ENCODE peak calls at places on chromosomes 6 and 20, in ten cellular contexts. V, Z, A, W, C, E, J, L, H and F are unnamed samples.

GRCh38 chr20:47311967-47312681 is 44.4 kb downstream of the ZMYND8 start:
- DNase-seq in C (peak), J (no peak), H (no peak), L (no peak), V (no peak), A (no peak), Z (no peak), E (no peak), W (no peak), F (no peak)

GRCh38 chr6:160077526-160077925 is 44.1 kb upstream of the SLC22A1 start:
- DNase-seq in C (no peak), L (no peak), A (no peak), E (no peak), J (peak), H (no peak), Z (no peak), V (no peak), W (no peak), F (no peak)

GRCh38 chr6:113414511-113414910 is 442.6 kb upstream of the MARCKS start:
- DNase-seq in J (peak), W (no peak), C (no peak), H (peak), V (no peak), Z (peak), L (no peak), A (no peak), E (no peak), F (peak)

GRCh38 chr6:3628143-3628840 is 123.2 kb downstream of the PXDC1 start:
- DNase-seq in W (no peak), Z (no peak), L (peak), J (no peak), V (no peak), E (peak), C (no peak), A (no peak), H (no peak), F (no peak)

GRCh38 chr6:160891690-160892089 is 99.9 kb upstream of the MAP3K4 start:
- DNase-seq in L (no peak), W (no peak), Z (no peak), E (no peak), H (no peak), J (peak), A (no peak), V (no peak), C (no peak), F (no peak)

GRCh38 chr6:35170166-35170565 is 29.0 kb upstream of the TCP11 start:
- DNase-seq in W (no peak), Z (no peak), A (no peak), H (no peak), L (no peak), J (peak), C (no peak), E (no peak), V (no peak), F (no peak)

GRCh38 chr6:21769405-21769851 is 175.9 kb downstream of the SOX4 start:
- DNase-seq in Z (no peak), V (no peak), W (no peak), H (no peak), J (peak), A (no peak), C (no peak), E (no peak), L (no peak), F (no peak)

GRCh38 chr6:25153079-25153478 is 126.1 kb upstream of the CARMIL1 start:
- DNase-seq in E (no peak), C (no peak), J (no peak), A (no peak), Z (no peak), V (no peak), L (no peak), H (no peak), W (no peak), F (no peak)

GRCh38 chr20:25277051-25277801 is 29.3 kb downstream of the PYGB start:
- DNase-seq in H (no peak), J (no peak), E (no peak), V (no peak), C (peak), Z (peak), A (no peak), L (peak), W (peak), F (no peak)

GRCh38 chr6:170130201-170130621 is 160.7 kb downstream of the DLL1 start:
- DNase-seq in J (no peak), E (no peak), Z (no peak), V (no peak), L (peak), H (no peak), W (peak), C (peak), A (no peak), F (no peak)

GRCh38 chr20:34240121-34240520 is 1.1 kb upstream of the ASIP start:
- DNase-seq in W (no peak), H (no peak), C (no peak), L (no peak), V (no peak), E (no peak), A (no peak), J (no peak), Z (no peak), F (no peak)

GRCh38 chr6:125781307-125781868 is 9.4 kb upstream of the NCOA7 start:
- DNase-seq in V (no peak), H (peak), C (no peak), J (peak), Z (peak), L (no peak), W (no peak), E (no peak), A (peak), F (no peak)

GRCh38 chr20:50717974-50718761 is 13.2 kb upstream of the PARD6B start:
- DNase-seq in A (no peak), Z (no peak), W (no peak), L (no peak), J (peak), C (no peak), H (no peak), E (no peak), V (peak), F (peak)

GRCh38 chr6:137872071-137872470 is 5.0 kb downstream of the TNFAIP3 start:
- DNase-seq in L (no peak), H (no peak), V (no peak), A (no peak), E (no peak), C (no peak), W (no peak), J (peak), Z (no peak), F (no peak)

GRCh38 chr20:47576516-47577033 is 74.9 kb downstream of the NCOA3 start:
- DNase-seq in H (peak), L (no peak), Z (peak), J (peak), W (peak), A (peak), E (peak), C (no peak), V (peak), F (peak)

GRCh38 chr6:21005816-21006553 is 471.7 kb downstream of the CDKAL1 start:
- DNase-seq in A (peak), J (peak), C (no peak), H (peak), W (no peak), V (no peak), Z (no peak), L (no peak), E (no peak), F (peak)

GRCh38 chr20:48070961-48071645 is 285.8 kb upstream of the SULF2 start:
- DNase-seq in J (no peak), L (no peak), C (no peak), E (no peak), V (no peak), W (no peak), A (no peak), H (no peak), Z (no peak), F (no peak)

GRCh38 chr6:91613481-91613880 is 1026.6 kb upstream of the MAP3K7 start:
- DNase-seq in A (no peak), W (no peak), E (no peak), Z (no peak), C (no peak), J (no peak), L (no peak), H (no peak), V (no peak), F (no peak)

GRCh38 chr20:57399587-57400261 is 8.5 kb downstream of the RBM38 start:
- DNase-seq in L (no peak), E (no peak), J (no peak), Z (peak), A (peak), C (peak), V (no peak), W (no peak), H (peak), F (no peak)

GRCh38 chr20:4449977-4450715 is 271.6 kb upstream of the PRND start:
- DNase-seq in J (peak), Z (no peak), E (no peak), A (no peak), V (no peak), C (no peak), L (no peak), W (no peak), H (no peak), F (no peak)

GRCh38 chr20:50418890-50419642 is 91.1 kb upstream of the PTPN1 start:
- DNase-seq in V (no peak), H (no peak), L (no peak), W (peak), J (peak), C (no peak), E (no peak), A (no peak), Z (no peak), F (no peak)

GRCh38 chr6:56243518-56244070 is 3.8 kb downstream of the COL21A1 start:
- DNase-seq in E (no peak), J (no peak), V (no peak), H (peak), C (no peak), Z (no peak), A (no peak), L (no peak), W (no peak), F (no peak)

GRCh38 chr6:27374824-27375612 is 13.5 kb upstream of the ZNF391 start:
- DNase-seq in J (peak), C (no peak), E (peak), W (peak), A (peak), Z (peak), L (peak), V (peak), H (peak), F (peak)

GRCh38 chr6:27370391-27370790 is 18.2 kb upstream of the ZNF391 start:
- DNase-seq in W (no peak), Z (no peak), J (no peak), V (no peak), H (no peak), E (no peak), C (no peak), L (no peak), A (no peak), F (no peak)

DNA sequence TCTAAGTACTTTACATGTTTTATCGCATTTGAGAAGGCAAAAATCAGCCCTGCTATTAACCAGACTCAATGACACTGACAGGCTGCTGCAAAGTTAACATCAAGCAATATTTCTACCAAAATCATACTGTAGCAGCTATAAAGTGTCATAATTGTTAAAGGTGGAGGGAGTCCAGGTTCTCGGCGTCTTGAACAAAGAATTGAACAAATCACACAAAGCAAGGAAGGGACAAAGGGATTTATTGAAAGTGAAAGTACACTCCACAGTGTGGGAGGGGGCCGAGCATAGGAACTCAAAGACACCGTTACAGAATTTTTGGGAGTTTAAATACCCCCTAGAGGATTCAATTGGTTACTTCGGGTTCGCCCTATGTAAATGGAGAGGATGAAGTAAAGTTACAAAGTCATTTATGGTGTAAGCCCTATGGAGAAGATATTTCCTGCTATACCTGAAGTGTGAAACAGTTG is 12.9 kb upstream of the ZNF391 start:
- DNase-seq in C (no peak), W (no peak), L (no peak), V (no peak), A (no peak), H (no peak), J (peak), E (no peak), Z (no peak), F (no peak)
- TF ChIP-seq CTCF in C (peak), W (no peak), L (no peak), V (no peak), A (no peak), H (no peak), J (no peak), E (no peak), Z (no peak), F (no peak)

GRCh38 chr20:23666189-23666588 is 22.6 kb downstream of the CST4 start:
- DNase-seq in Z (no peak), E (no peak), A (no peak), W (no peak), V (no peak), C (no peak), L (no peak), H (no peak), J (peak), F (no peak)
- TF ChIP-seq CTCF in Z (no peak), E (no peak), A (no peak), W (no peak), V (no peak), C (peak), L (no peak), H (no peak), J (peak), F (no peak)

DNA sequence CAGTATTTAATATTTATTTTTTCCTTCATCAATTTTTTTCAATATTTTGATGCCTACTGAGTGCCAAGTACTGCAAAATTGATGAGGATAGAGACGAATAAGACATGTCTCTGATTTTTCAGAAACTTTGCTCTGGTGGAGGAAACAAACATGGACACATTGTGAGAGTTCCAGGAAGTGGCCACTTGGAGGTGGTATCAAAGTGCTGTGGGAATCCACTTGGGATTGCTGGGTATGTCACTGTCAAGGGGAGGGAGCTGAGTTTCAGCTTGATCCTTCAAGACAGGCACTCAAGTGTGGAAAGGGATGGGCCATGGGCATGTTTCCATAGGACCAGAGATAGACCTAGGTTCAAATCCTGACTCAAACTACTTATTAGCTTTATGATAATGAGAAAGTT is 24.5 kb upstream of the ABCC10 start:
- DNase-seq in E (no peak), C (no peak), Z (no peak), A (no peak), W (no peak), J (no peak), L (no peak), V (no peak), H (no peak), F (no peak)
- TF ChIP-seq CTCF in E (no peak), C (peak), Z (no peak), A (no peak), W (no peak), J (no peak), L (no peak), V (no peak), H (no peak), F (no peak)

GRCh38 chr20:36752582-36752981 is 6.7 kb upstream of the NDRG3 start:
- DNase-seq in J (no peak), A (no peak), H (no peak), Z (no peak), V (no peak), C (no peak), L (no peak), E (no peak), W (no peak), F (no peak)

GRCh38 chr20:36758276-36758675 is 12.4 kb upstream of the NDRG3 start:
- DNase-seq in C (no peak), L (no peak), J (no peak), E (no peak), H (no peak), W (no peak), V (no peak), Z (no peak), A (no peak), F (no peak)

GRCh38 chr20:36756482-36756881 is 10.6 kb upstream of the NDRG3 start:
- DNase-seq in E (no peak), H (no peak), A (no peak), Z (no peak), W (no peak), J (no peak), L (no peak), C (no peak), V (no peak), F (no peak)

GRCh38 chr20:36760647-36761046 is 12.9 kb downstream of the DSN1 start:
- DNase-seq in E (no peak), W (no peak), C (no peak), A (no peak), L (no peak), J (no peak), Z (no peak), H (no peak), V (no peak), F (no peak)

DNA sequence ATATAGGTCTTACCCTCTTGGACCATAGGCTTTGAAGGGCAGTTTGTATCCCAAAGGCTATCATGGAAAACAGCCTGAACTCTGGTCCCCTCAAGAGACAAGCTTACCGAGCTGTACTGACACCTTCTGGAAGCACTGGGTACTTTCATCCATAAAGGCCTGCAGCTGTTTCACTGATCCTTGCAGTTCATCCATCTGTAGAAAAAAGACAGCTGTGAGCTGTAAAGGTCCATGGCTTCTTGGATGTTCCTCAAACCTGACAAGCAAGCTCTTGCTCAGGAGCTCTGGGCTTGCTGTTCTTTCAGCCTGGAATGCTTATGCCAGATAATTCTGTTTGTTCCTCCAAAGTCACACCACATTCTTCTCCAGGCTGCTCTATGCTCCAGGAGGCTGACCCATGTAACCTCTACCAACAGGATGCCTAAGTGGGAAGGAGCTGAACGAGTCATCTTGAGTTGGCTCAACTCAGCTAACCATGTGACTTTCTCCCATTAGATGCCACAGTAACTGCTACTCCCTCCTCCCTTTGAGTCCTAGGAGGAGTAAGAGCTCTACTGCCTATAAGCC is 8.8 kb upstream of the NDRG3 start:
- DNase-seq in A (peak), J (peak), E (no peak), V (peak), H (peak), C (no peak), L (no peak), Z (peak), W (no peak), F (peak)
- TF ChIP-seq CTCF in A (peak), J (peak), E (no peak), V (peak), H (peak), C (peak), L (peak), Z (peak), W (peak), F (peak)

GRCh38 chr6:87151471-87151785 is 3.9 kb upstream of the ZNF292 start:
- DNase-seq in V (no peak), J (no peak), C (no peak), H (no peak), A (no peak), L (no peak), Z (no peak), E (no peak), W (no peak), F (no peak)

GRCh38 chr6:87155272-87155919 is at the start of gene ZNF292:
- DNase-seq in V (peak), J (peak), H (peak), W (peak), E (peak), Z (peak), C (peak), A (peak), L (peak), F (peak)

GRCh38 chr6:87152528-87152950 is 2.8 kb upstream of the ZNF292 start:
- DNase-seq in E (no peak), Z (no peak), J (peak), V (no peak), W (no peak), H (peak), C (no peak), A (no peak), L (no peak), F (no peak)

GRCh38 chr6:87154641-87155271 is 609 bp upstream of the ZNF292 start:
- DNase-seq in C (no peak), H (peak), A (peak), V (no peak), Z (no peak), J (peak), L (no peak), W (no peak), E (no peak), F (no peak)

GRCh38 chr6:87151786-87152527 is 3.4 kb upstream of the ZNF292 start:
- DNase-seq in W (peak), J (peak), H (peak), C (no peak), Z (peak), E (peak), L (peak), V (peak), A (peak), F (peak)
- TF ChIP-seq CTCF in W (peak), J (no peak), H (no peak), C (peak), Z (no peak), E (no peak), L (no peak), V (no peak), A (no peak), F (no peak)

DNA sequence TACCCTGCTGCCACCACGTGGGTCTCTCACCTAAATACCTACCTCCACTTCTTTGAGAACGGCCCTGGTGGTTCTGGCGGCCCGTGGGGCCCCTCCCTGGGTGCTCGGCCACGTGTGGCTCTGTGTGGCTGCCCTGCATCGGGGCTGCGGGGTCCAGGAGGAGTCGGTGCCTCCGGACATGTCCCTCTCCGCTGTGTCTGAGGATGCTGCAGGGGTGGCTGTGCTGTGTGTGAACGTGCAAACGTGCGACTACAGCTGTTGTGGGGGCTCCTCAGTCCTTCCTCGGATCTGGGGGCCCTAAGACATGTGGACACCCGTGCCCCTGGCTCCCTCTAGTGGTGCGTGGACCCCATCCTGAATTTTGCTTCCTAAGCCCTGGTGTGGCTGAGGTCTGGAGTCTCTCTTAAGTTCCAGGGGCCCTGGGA is 691.8 kb downstream of the QKI start:
- DNase-seq in H (peak), J (peak), C (no peak), W (peak), A (no peak), L (no peak), V (peak), Z (no peak), E (no peak), F (peak)
- TF ChIP-seq CTCF in H (peak), J (peak), C (peak), W (peak), A (no peak), L (no peak), V (peak), Z (no peak), E (peak), F (no peak)